ENCODE peak calls at places on chromosomes 2 and 18, in six cellular contexts. S is psoas muscle, J is OCI-LY7, M is fibroblast of lung, X is GM23338, N is upper lobe of right lung. F is an unnamed sample. For H3K4me1, the result is how much of the 10 kb centered on the place peaks cover.

GRCh38 chr18:57008001-57008686 is 138.7 kb upstream of the BOD1L2 start:
- DNase-seq in S (no peak), J (no peak), M (no peak), X (peak), N (no peak), F (no peak)

GRCh38 chr2:102601730-102602129 is 17.6 kb upstream of the SLC9A2 start:
- DNase-seq in S (no peak), J (no peak), M (no peak), X (no peak), N (no peak), F (no peak)

GRCh38 chr2:42045956-42046748 is 1.7 kb upstream of the PKDCC start:
- DNase-seq in S (no peak), J (no peak), M (no peak), X (no peak), N (no peak), F (no peak)

GRCh38 chr2:159124441-159124911 is 156.0 kb downstream of the TANC1 start:
- DNase-seq in S (no peak), J (peak), M (peak), X (peak), N (no peak), F (peak)

GRCh38 chr2:16279641-16280040 is 339.3 kb downstream of the MYCN start:
- DNase-seq in S (no peak), J (no peak), M (no peak), X (no peak), N (no peak), F (no peak)

GRCh38 chr18:78720456-78721250 is 259.0 kb upstream of the SALL3 start:
- DNase-seq in S (no peak), J (no peak), M (no peak), X (no peak), N (peak), F (no peak)

GRCh38 chr2:123993728-123994323 is 31.3 kb upstream of the CNTNAP5 start:
- DNase-seq in S (peak), J (peak), M (no peak), X (peak), N (no peak), F (peak)

GRCh38 chr2:122139739-122140138 is 384.3 kb downstream of the TSN start:
- DNase-seq in S (no peak), J (no peak), M (no peak), X (no peak), N (no peak), F (no peak)

GRCh38 chr18:48923746-48924580 is 26.8 kb downstream of the SMAD7 start:
- DNase-seq in S (no peak), J (no peak), M (peak), X (no peak), N (no peak), F (peak)
- H3K4me1 ChIP-seq in S (half or more), J (half or more), M (under half), X (half or more), N (half or more), F (under half)

GRCh38 chr2:211367711-211368110 is 811.3 kb downstream of the CPS1 start:
- DNase-seq in S (no peak), J (peak), M (peak), X (no peak), N (no peak), F (peak)

GRCh38 chr2:211367252-211367651 is 810.9 kb downstream of the CPS1 start:
- DNase-seq in S (no peak), J (no peak), M (no peak), X (no peak), N (no peak), F (no peak)

GRCh38 chr2:211373203-211373602 is 816.8 kb downstream of the CPS1 start:
- DNase-seq in S (no peak), J (no peak), M (no peak), X (no peak), N (no peak), F (no peak)

GRCh38 chr2:211368467-211368866 is 812.1 kb downstream of the CPS1 start:
- DNase-seq in S (no peak), J (no peak), M (no peak), X (no peak), N (no peak), F (no peak)

DNA sequence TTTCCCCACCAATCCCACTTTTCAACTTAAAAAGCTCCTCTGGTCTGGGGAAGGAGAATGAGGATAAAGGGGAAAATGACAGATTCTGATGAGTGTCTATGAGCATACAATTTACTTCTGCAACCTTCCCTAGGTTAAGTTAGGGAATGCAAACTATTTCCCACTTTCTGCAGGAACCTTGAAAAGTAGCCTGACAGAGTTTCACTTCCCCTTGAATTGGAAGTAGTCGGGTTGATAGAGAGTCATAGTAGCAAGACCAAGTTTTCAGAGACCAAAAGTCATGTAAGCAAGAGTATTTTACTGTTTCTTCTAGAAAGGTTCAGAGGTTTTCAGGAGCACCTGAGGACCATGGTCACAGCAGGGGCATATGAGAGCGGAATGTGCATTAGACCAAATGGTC is 815.1 kb downstream of the CPS1 start:
- DNase-seq in S (no peak), J (peak), M (no peak), X (no peak), N (no peak), F (no peak)
- TF ChIP-seq CTCF in S (no peak), J (no peak), M (no peak), X (no peak), N (no peak), F (no peak)

GRCh38 chr18:51447351-51447896 is 249.9 kb upstream of the MEX3C start:
- DNase-seq in S (peak), J (peak), M (no peak), X (peak), N (no peak), F (peak)

GRCh38 chr18:51448949-51449348 is 251.5 kb upstream of the MEX3C start:
- DNase-seq in S (no peak), J (no peak), M (no peak), X (no peak), N (no peak), F (no peak)

GRCh38 chr18:51447943-51448342 is 250.5 kb upstream of the MEX3C start:
- DNase-seq in S (no peak), J (no peak), M (no peak), X (no peak), N (no peak), F (no peak)

GRCh38 chr18:51446571-51447210 is 249.2 kb upstream of the MEX3C start:
- DNase-seq in S (no peak), J (no peak), M (no peak), X (no peak), N (no peak), F (no peak)
- H3K4me1 ChIP-seq in S (under half), J (under half), M (under half), X (under half), N (under half), F (under half)

GRCh38 chr2:212903413-212903812 is 248.0 kb downstream of the IKZF2 start:
- DNase-seq in S (no peak), J (no peak), M (no peak), X (no peak), N (no peak), F (peak)
- TF ChIP-seq CTCF in S (no peak), J (no peak), M (no peak), X (no peak), N (no peak), F (no peak)

GRCh38 chr2:85590950-85591349 is 4.6 kb upstream of the RNF181 start:
- DNase-seq in S (no peak), J (no peak), M (no peak), X (no peak), N (no peak), F (no peak)

GRCh38 chr2:85591563-85591962 is 4.0 kb upstream of the RNF181 start:
- DNase-seq in S (no peak), J (no peak), M (no peak), X (no peak), N (no peak), F (no peak)

GRCh38 chr2:85589982-85590791 is 5.4 kb upstream of the RNF181 start:
- DNase-seq in S (no peak), J (no peak), M (peak), X (no peak), N (no peak), F (peak)

GRCh38 chr2:85588218-85589044 is 4.2 kb downstream of the VAMP5 start:
- DNase-seq in S (no peak), J (no peak), M (no peak), X (no peak), N (no peak), F (no peak)

DNA sequence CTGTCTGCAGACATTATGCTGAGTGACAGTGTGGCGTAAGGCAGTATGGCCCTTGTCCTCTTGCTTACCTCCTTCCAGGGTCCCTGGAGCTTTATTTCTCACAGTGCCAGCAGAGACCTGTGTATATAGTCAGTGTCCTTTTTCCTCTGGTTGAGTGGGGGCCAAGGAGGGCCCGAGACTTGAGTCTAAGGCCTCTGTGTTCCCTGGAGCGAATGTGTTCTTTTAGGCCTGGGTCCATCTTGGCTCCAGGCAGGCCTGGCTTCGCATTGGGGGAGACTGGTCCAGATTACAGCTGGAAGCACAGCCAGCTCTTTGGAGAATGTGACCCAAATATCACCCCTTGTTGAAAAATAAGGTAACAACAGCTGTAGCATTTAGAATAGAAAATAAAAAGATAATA is 4.9 kb downstream of the VAMP5 start:
- DNase-seq in S (peak), J (no peak), M (no peak), X (no peak), N (no peak), F (no peak)
- H3K4me1 ChIP-seq in S (half or more), J (under half), M (under half), X (under half), N (half or more), F (under half)

GRCh38 chr2:172427256-172427989 is at the start of gene ITGA6:
- DNase-seq in S (peak), J (no peak), M (peak), X (peak), N (peak), F (peak)

GRCh38 chr2:172426635-172427255 is 641 bp upstream of the ITGA6 start:
- DNase-seq in S (no peak), J (no peak), M (no peak), X (no peak), N (no peak), F (no peak)

GRCh38 chr2:172428841-172429173 is 1.4 kb downstream of the ITGA6 start:
- DNase-seq in S (no peak), J (no peak), M (no peak), X (peak), N (no peak), F (no peak)

GRCh38 chr2:172429351-172429968 is 2.1 kb downstream of the ITGA6 start:
- DNase-seq in S (no peak), J (no peak), M (peak), X (no peak), N (no peak), F (peak)

DNA sequence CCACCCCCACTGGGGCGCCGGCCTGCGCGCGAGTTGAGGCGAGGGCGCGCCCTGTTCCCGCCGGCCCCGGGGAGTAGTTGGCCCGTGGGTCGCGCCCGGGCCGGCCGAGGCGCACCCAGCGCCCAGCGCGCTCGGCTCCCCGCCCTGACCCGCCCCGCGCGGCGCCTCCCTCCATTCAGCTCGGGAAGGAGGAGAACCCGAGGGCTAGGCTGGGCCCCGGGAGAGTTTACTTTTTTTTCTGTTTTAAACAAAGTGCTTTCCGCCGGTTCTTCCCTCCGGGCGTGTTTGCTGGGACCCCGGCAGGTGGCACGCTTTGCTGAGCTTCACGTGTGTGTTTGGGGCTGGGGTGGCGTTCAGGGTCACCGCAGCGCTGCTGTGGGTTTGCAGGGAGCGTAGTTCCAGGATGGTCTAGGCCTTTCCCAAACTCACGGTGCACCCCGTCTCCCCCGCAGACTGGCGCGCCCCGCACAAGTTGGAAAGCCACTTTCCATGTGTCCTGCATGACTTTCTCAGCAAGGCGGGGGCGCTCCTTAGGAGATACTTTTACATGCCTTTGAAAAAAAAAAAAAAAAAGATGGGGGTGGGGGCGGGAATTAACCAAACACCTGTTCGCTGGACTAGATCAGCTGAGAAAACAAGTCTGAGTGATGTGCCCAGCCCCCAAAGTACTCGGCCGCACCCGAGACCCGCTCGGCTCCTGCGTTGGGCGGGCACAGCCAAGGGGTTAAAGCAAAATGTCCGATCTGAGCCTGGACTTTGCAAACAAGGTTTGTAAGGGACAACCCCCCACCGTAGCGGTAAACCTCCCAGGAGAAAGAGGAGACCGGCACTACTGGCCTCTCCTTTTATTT is 829 bp downstream of the ITGA6 start:
- DNase-seq in S (peak), J (no peak), M (peak), X (peak), N (peak), F (peak)
- TF ChIP-seq CTCF in S (no peak), J (no peak), M (peak), X (peak), N (no peak), F (no peak)

GRCh38 chr2:172102159-172102857 is 392 bp downstream of the DLX2 start:
- DNase-seq in S (no peak), J (no peak), M (peak), X (no peak), N (no peak), F (peak)
- H3K4me1 ChIP-seq in S (half or more), J (under half), M (under half), X (under half), N (under half), F (under half)

F was measured in mammary epithelial cell.